ENCODE peak calls at places on chromosome 2, in eight cellular contexts. S, A, Q, U, H, V, K and M are unnamed samples.

GRCh38 chr2:30915485-30915884 is 108.2 kb upstream of the CAPN13 start:
- DNase-seq in S (peak), A (no peak), Q (no peak), U (no peak), H (peak), V (peak), K (no peak), M (no peak)

GRCh38 chr2:165601866-165602636 is 132.6 kb downstream of the CSRNP3 start:
- DNase-seq in S (no peak), A (no peak), Q (no peak), U (no peak), H (no peak), V (no peak), K (no peak), M (no peak)

GRCh38 chr2:213285404-213285803 is 1.1 kb downstream of the SPAG16 start:
- DNase-seq in S (no peak), A (no peak), Q (no peak), U (no peak), H (no peak), V (no peak), K (no peak), M (no peak)

GRCh38 chr2:19861771-19862170 is 40.0 kb downstream of the TTC32 start:
- DNase-seq in S (no peak), A (no peak), Q (no peak), U (no peak), H (no peak), V (no peak), K (no peak), M (no peak)

GRCh38 chr2:54259413-54260240 is 3.6 kb upstream of the TSPYL6 start:
- DNase-seq in S (no peak), A (no peak), Q (no peak), U (no peak), H (no peak), V (no peak), K (no peak), M (no peak)

GRCh38 chr2:43518182-43518581 is 77.7 kb downstream of the THADA start:
- DNase-seq in S (no peak), A (no peak), Q (no peak), U (no peak), H (no peak), V (no peak), K (no peak), M (no peak)

GRCh38 chr2:26584656-26585055 is 56.5 kb downstream of the CIB4 start:
- DNase-seq in S (no peak), A (no peak), Q (no peak), U (no peak), H (no peak), V (no peak), K (peak), M (peak)

GRCh38 chr2:33531345-33532059 is 55.1 kb downstream of the RASGRP3 start:
- DNase-seq in S (no peak), A (no peak), Q (no peak), U (no peak), H (no peak), V (no peak), K (no peak), M (no peak)

GRCh38 chr2:24910245-24910644 is 9.8 kb downstream of the ADCY3 start:
- DNase-seq in S (no peak), A (no peak), Q (no peak), U (no peak), H (no peak), V (no peak), K (no peak), M (no peak)

GRCh38 chr2:190698895-190699294 is 50.0 kb downstream of the NAB1 start:
- DNase-seq in S (no peak), A (no peak), Q (no peak), U (no peak), H (no peak), V (no peak), K (no peak), M (no peak)

GRCh38 chr2:223093436-223093839 is 41.4 kb downstream of the KCNE4 start:
- DNase-seq in S (no peak), A (no peak), Q (no peak), U (no peak), H (no peak), V (no peak), K (peak), M (no peak)
- TF ChIP-seq POLR2AphosphoS5 in S (no peak), A (no peak), Q (no peak), U (no peak), H (no peak), V (no peak), K (peak), M (no peak)

GRCh38 chr2:200310545-200310971 is 4.1 kb downstream of the SPATS2L start:
- DNase-seq in S (no peak), A (no peak), Q (no peak), U (no peak), H (no peak), V (no peak), K (no peak), M (no peak)
- H3K4me3 ChIP-seq in S (no peak), A (peak), Q (no peak), U (no peak), H (no peak), V (no peak), K (no peak), M (no peak)

DNA sequence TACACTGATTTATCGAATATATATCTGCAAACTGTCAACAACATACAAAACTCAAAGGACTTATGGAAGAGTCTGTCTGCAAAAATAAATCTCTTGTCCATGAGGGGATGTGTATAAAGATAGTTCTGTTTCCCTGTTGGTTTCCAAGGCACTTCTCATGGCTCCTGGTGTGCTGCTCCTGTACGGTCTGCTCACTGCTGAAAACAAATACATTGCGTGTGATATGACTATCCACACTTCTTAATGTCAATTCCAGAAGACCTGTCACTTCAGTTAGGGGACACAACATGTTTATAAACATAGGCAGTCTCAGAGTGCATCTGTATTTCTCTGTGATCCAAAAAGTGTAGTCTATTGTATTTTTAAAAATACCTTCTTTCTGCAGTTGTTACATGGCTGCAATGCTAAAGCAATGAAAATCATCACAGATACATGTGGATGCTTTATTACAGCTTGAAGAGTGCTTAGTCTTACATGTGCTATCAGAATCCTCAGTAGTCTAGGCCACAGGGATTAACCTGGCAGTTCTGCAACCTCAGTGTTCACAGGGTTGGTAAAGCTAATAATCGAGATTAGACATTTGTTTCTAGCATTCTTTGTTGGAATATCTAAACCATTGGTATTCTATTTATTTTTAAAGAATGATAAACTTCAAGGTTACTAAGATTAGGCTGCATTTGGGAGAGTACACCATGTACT is 7.8 kb downstream of the ALKAL2 start:
- DNase-seq in S (no peak), A (no peak), Q (no peak), U (no peak), H (no peak), V (no peak), K (no peak), M (no peak)
- TF ChIP-seq POLR2AphosphoS5 in S (no peak), A (no peak), Q (no peak), U (no peak), H (no peak), V (no peak), K (no peak), M (no peak)

GRCh38 chr2:231556981-231557380 is 26.7 kb upstream of the NMUR1 start:
- DNase-seq in S (no peak), A (no peak), Q (no peak), U (no peak), H (no peak), V (no peak), K (no peak), M (no peak)

GRCh38 chr2:231552752-231553151 is 22.5 kb upstream of the NMUR1 start:
- DNase-seq in S (no peak), A (no peak), Q (no peak), U (no peak), H (no peak), V (no peak), K (no peak), M (no peak)

GRCh38 chr2:231557571-231558217 is 27.4 kb upstream of the NMUR1 start:
- DNase-seq in S (peak), A (peak), Q (peak), U (peak), H (peak), V (peak), K (no peak), M (peak)

GRCh38 chr2:231554748-231555545 is 24.7 kb upstream of the NMUR1 start:
- DNase-seq in S (no peak), A (no peak), Q (no peak), U (peak), H (peak), V (peak), K (no peak), M (peak)

DNA sequence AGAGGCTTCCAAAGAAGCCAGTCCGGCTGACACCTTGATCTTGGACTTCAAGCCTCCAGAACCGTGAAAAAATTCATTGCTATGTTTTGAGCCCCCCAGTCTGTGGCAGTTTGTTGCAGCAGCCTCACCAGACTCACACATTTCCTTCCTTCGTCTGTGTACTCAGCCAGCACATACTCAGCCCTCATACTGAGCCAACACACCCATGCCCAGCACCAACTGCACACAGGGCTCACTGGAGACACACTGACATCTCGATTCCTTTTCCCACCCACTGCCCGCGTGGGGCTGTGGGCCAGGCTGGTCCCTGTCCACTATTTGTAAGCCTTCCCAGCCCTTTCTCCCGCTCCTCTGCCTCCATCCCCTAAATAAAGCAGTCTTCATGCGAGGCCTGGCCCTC is 24.1 kb upstream of the NMUR1 start:
- DNase-seq in S (no peak), A (no peak), Q (no peak), U (no peak), H (no peak), V (no peak), K (no peak), M (no peak)
- H3K4me3 ChIP-seq in S (no peak), A (no peak), Q (peak), U (peak), H (no peak), V (peak), K (peak), M (peak)